ENCODE peak calls at places on chromosome 6, in six cellular contexts. O, R, A, M, L and T are unnamed samples.

GRCh38 chr6:84554706-84555105 is 209.7 kb downstream of the TBX18 start:
- DNase-seq in O (no peak), R (no peak), A (no peak), M (no peak), L (no peak), T (no peak)

GRCh38 chr6:29953001-29953436 is 10.7 kb downstream of the HLA-A start:
- DNase-seq in O (no peak), R (peak), A (no peak), M (no peak), L (peak), T (no peak)

GRCh38 chr6:26205161-26205624 is 118.0 kb downstream of the HFE start:
- DNase-seq in O (peak), R (peak), A (peak), M (peak), L (no peak), T (no peak)

GRCh38 chr6:57302477-57302876 is 15.0 kb upstream of the PRIM2 start:
- DNase-seq in O (no peak), R (no peak), A (no peak), M (no peak), L (no peak), T (no peak)

GRCh38 chr6:69780585-69781178 is 16.1 kb downstream of the LMBRD1 start:
- DNase-seq in O (no peak), R (no peak), A (no peak), M (peak), L (peak), T (no peak)

GRCh38 chr6:24307881-24308280 is 50.0 kb downstream of the DCDC2 start:
- DNase-seq in O (no peak), R (no peak), A (no peak), M (no peak), L (peak), T (no peak)

GRCh38 chr6:89359561-89359960 is 7.0 kb upstream of the UBE2J1 start:
- DNase-seq in O (no peak), R (no peak), A (no peak), M (no peak), L (no peak), T (no peak)

GRCh38 chr6:77764364-77764763 is 111.5 kb downstream of the MEI4 start:
- DNase-seq in O (no peak), R (no peak), A (no peak), M (no peak), L (no peak), T (no peak)

GRCh38 chr6:146305098-146305497 is 238.5 kb upstream of the RAB32 start:
- DNase-seq in O (no peak), R (no peak), A (no peak), M (peak), L (no peak), T (no peak)

GRCh38 chr6:144266091-144266649 is 19.0 kb upstream of the UTRN start:
- DNase-seq in O (peak), R (peak), A (no peak), M (peak), L (no peak), T (no peak)

GRCh38 chr6:5507056-5507722 is 245.9 kb downstream of the FARS2 start:
- DNase-seq in O (no peak), R (no peak), A (no peak), M (no peak), L (peak), T (peak)

GRCh38 chr6:132063738-132064137 is 112.6 kb upstream of the CCN2 start:
- DNase-seq in O (no peak), R (peak), A (no peak), M (peak), L (peak), T (no peak)

GRCh38 chr6:36721369-36722140 is 23.9 kb downstream of the RAB44 start:
- DNase-seq in O (no peak), R (no peak), A (no peak), M (no peak), L (no peak), T (no peak)

DNA sequence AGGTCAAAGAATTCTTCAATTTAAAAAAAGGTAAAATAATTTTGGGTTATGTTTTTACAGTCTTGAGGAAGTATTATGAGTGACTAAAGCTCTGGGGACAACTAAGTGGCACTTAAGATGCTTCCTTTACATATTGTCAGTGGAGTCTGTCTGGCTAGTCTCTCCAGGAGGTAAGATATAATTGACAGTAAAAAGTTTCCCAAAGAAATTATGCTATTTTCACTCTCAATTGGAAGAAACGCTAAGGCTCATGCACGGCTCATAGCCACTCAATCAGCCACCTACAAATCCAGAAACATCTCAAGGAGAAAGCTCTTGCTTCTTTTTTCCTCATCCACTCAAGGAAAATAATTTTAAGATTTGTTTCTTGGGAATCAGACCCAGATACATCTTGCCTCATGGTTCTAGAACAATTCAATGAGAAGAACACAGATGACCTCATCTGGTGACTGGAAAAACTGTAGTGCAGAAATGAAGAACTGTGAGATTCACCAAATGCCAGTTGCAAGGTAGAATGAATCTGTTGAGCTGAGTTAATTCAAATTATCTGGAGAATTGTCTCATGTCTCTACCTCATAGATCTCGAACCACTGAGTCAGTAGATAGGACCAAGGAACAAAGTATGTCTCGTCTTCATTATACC is 252.9 kb downstream of the TPBG start:
- DNase-seq in O (no peak), R (peak), A (no peak), M (no peak), L (no peak), T (no peak)
- TF ChIP-seq CTCF in O (no peak), R (peak), A (peak), M (no peak), L (peak), T (no peak)

GRCh38 chr6:116385462-116385807 is 14.7 kb downstream of the DSE start:
- DNase-seq in O (no peak), R (peak), A (no peak), M (peak), L (no peak), T (no peak)
- H3K4me3 ChIP-seq in O (no peak), R (no peak), A (no peak), M (no peak), L (no peak), T (no peak)

GRCh38 chr6:104896914-104897313 is 37.2 kb upstream of the HACE1 start:
- DNase-seq in O (no peak), R (no peak), A (no peak), M (no peak), L (no peak), T (no peak)
- TF ChIP-seq CTCF in O (peak), R (peak), A (peak), M (peak), L (peak), T (peak)

GRCh38 chr6:52539607-52540006 is 37.3 kb downstream of the TRAM2 start:
- DNase-seq in O (no peak), R (peak), A (no peak), M (no peak), L (no peak), T (no peak)

GRCh38 chr6:52536424-52536916 is 40.4 kb downstream of the TRAM2 start:
- DNase-seq in O (no peak), R (no peak), A (no peak), M (no peak), L (no peak), T (peak)

GRCh38 chr6:52538921-52539354 is 37.9 kb downstream of the TRAM2 start:
- DNase-seq in O (no peak), R (peak), A (no peak), M (no peak), L (no peak), T (no peak)

GRCh38 chr6:52537001-52537753 is 39.7 kb downstream of the TRAM2 start:
- DNase-seq in O (no peak), R (no peak), A (no peak), M (no peak), L (no peak), T (peak)

GRCh38 chr6:52538252-52538905 is 38.5 kb downstream of the TRAM2 start:
- DNase-seq in O (no peak), R (peak), A (no peak), M (no peak), L (no peak), T (no peak)
- H3K4me3 ChIP-seq in O (no peak), R (no peak), A (no peak), M (no peak), L (no peak), T (no peak)

GRCh38 chr6:54618597-54618996 is 228.0 kb upstream of the FAM83B start:
- DNase-seq in O (no peak), R (no peak), A (no peak), M (no peak), L (no peak), T (no peak)

GRCh38 chr6:54621285-54621684 is 225.3 kb upstream of the FAM83B start:
- DNase-seq in O (no peak), R (peak), A (no peak), M (no peak), L (peak), T (no peak)

GRCh38 chr6:54614499-54615195 is 231.9 kb upstream of the FAM83B start:
- DNase-seq in O (no peak), R (no peak), A (no peak), M (no peak), L (no peak), T (no peak)

GRCh38 chr6:54619102-54619501 is 227.5 kb upstream of the FAM83B start:
- DNase-seq in O (no peak), R (no peak), A (no peak), M (no peak), L (no peak), T (no peak)

DNA sequence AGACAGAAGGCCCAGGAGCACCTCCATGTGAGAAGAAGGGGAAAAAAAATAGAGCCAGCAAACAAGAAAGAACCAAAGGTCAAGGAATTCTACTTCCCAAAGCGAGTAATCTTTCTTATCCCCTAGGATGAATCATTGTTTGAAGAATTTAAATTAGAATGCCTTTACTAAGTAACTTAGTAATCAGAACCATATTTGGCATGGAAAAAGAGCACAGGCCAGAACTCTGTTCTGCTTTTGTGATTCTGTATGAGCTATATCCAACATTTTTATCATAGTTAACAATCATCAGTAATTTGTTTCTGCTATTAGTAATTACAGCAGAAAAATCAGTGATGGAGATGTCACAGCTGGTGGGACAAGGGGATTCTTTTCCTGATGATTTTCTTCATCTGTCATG is 228.8 kb upstream of the FAM83B start:
- DNase-seq in O (no peak), R (peak), A (no peak), M (no peak), L (peak), T (no peak)
- TF ChIP-seq CTCF in O (no peak), R (peak), A (no peak), M (no peak), L (peak), T (no peak)

DNA sequence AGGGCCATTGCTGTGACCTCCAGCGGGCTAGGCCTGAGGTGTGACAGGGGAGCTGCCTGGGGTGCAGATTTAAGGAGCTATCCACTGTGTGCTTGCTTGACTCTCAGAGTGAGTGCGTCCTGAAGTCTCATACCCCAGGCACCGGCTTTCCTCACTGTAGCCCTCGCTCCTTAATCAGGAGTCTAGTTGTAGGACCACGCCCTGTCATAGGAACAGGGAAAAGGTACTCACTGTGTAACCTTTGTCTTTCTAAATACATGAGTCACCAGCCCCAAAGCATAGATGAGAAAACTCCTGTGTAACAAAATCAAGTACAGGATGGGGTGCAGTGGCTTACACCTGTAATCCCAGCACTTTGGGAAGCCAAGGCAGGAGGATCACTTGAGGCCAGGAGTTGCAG is 141.7 kb downstream of the TMEM242 start:
- DNase-seq in O (no peak), R (no peak), A (no peak), M (no peak), L (no peak), T (no peak)
- H3K4me3 ChIP-seq in O (no peak), R (no peak), A (no peak), M (no peak), L (no peak), T (no peak)

DNA sequence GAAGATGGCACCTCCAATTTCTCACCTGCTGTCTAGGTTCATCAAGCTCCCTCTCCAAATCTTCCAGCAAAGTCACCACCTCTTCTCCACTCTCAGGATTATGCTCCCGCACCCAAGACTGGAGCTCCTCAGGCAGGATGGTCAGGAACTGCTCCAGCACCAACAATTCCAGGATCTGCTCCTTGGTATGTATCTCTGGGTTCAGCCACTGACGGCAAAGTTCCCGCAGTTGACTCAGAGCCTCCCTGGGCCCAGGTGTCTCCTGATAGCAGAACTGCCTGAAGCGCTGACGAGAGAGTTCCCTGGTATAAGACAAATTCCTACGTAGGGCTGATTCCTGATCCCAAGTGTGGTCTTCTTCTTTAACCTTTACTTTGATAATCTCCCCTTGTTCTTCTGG is 60.6 kb downstream of the GPX5 start:
- DNase-seq in O (no peak), R (no peak), A (no peak), M (no peak), L (no peak), T (no peak)
- TF ChIP-seq CTCF in O (no peak), R (no peak), A (no peak), M (no peak), L (no peak), T (no peak)

GRCh38 chr6:15501806-15502450 is 160.9 kb downstream of the DTNBP1 start:
- DNase-seq in O (peak), R (peak), A (no peak), M (no peak), L (no peak), T (no peak)
- H3K4me3 ChIP-seq in O (no peak), R (no peak), A (no peak), M (no peak), L (peak), T (no peak)